ENCODE peak calls at places on chromosome 3, in eight cellular contexts. Q, H, N, Z, F, U, M and W are unnamed samples.

GRCh38 chr3:44021646-44022594 is 219.8 kb upstream of the TOPAZ1 start:
- DNase-seq in H (no peak), F (no peak), M (no peak), N (no peak), U (peak; percentile 39), Q (peak; percentile 70), Z (no peak), W (no peak)

GRCh38 chr3:134621824-134622223 is 29.0 kb downstream of the KY start:
- DNase-seq in H (peak; percentile 52), U (no peak), M (no peak), Z (no peak), F (no peak), N (no peak), Q (no peak), W (no peak)

GRCh38 chr3:98557324-98558010 is 25.7 kb downstream of the GPR15 start:
- DNase-seq in M (no peak), F (no peak), H (no peak), Z (no peak), N (no peak), U (no peak), Q (no peak), W (no peak)

GRCh38 chr3:41173926-41174702 is 25.2 kb upstream of the CTNNB1 start:
- DNase-seq in Q (no peak), Z (no peak), N (no peak), H (no peak), F (no peak), U (peak; percentile 80), M (no peak), W (no peak)

GRCh38 chr3:23662079-23662617 is 143.6 kb upstream of the UBE2E1 start:
- DNase-seq in H (peak; percentile 45), N (no peak), Z (no peak), M (no peak), Q (no peak), F (no peak), U (no peak), W (no peak)

GRCh38 chr3:30492581-30493192 is 113.7 kb upstream of the TGFBR2 start:
- DNase-seq in M (no peak), N (no peak), Q (peak; percentile 5), F (no peak), H (peak; percentile 40), U (no peak), Z (no peak), W (no peak)

GRCh38 chr3:29893024-29893554 is 612.2 kb downstream of the RBMS3 start:
- DNase-seq in F (no peak), N (no peak), Q (no peak), U (no peak), H (no peak), M (no peak), Z (no peak), W (no peak)

GRCh38 chr3:37032961-37033360 is 39.6 kb downstream of the MLH1 start:
- DNase-seq in Z (peak; percentile 78), H (peak; percentile 14), N (no peak), M (no peak), U (no peak), F (no peak), Q (no peak), W (no peak)

GRCh38 chr3:195836736-195837135 is 25.0 kb upstream of the MUC4 start:
- DNase-seq in N (no peak), Q (no peak), M (peak; percentile 29), Z (no peak), F (no peak), H (no peak), U (no peak), W (no peak)

GRCh38 chr3:129004639-129005295 is 3.7 kb downstream of the EFCC1 start:
- DNase-seq in Z (no peak), M (peak; percentile 53), N (no peak), U (no peak), Q (no peak), F (no peak), H (no peak), W (no peak)

GRCh38 chr3:107062787-107063186 is 314.5 kb upstream of the CCDC54 start:
- DNase-seq in U (no peak), M (no peak), Q (peak; percentile 62), N (no peak), F (no peak), H (no peak), Z (no peak), W (no peak)

GRCh38 chr3:17605032-17605431 is 137.4 kb downstream of the TBC1D5 start:
- DNase-seq in H (peak; percentile 90), F (no peak), Z (no peak), U (no peak), M (no peak), Q (no peak), N (no peak), W (no peak)

GRCh38 chr3:6921041-6921440 is 60.1 kb downstream of the GRM7 start:
- DNase-seq in Z (no peak), U (no peak), H (no peak), N (no peak), Q (peak; percentile 1), F (no peak), M (no peak), W (no peak)

GRCh38 chr3:89108154-89108553 is 733 bp downstream of the EPHA3 start:
- DNase-seq in H (no peak), M (no peak), Z (no peak), F (no peak), U (no peak), Q (no peak), N (no peak), W (no peak)

GRCh38 chr3:153285982-153286381 is 124.0 kb downstream of the RAP2B start:
- DNase-seq in M (no peak), H (no peak), N (no peak), Q (no peak), U (no peak), F (no peak), Z (no peak), W (no peak)

GRCh38 chr3:184171562-184171961 is 3.1 kb upstream of the AP2M1 start:
- DNase-seq in N (no peak), Z (no peak), Q (no peak), U (no peak), F (no peak), M (no peak), H (peak; percentile 56), W (no peak)

GRCh38 chr3:174159629-174160028 is 699.5 kb upstream of the NAALADL2 start:
- DNase-seq in U (no peak), M (no peak), F (no peak), Z (no peak), H (no peak), Q (peak; percentile 34), N (no peak), W (no peak)

DNA sequence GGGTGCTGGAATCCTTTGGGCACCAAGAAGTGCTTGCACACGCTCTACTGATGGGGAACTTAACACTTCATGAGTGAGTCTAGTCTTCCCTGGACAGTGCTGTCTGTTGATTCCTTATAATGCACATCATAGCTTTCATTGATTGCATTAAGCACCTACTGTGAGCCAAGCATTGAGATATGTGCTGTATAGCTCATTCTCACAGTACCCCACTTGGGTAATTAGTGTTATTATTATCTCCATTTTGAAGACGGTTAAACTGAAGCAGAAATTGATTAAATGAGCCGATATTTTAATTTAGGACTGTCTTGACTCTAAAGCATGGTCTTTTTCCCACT is 507 bp upstream of the PDHB start:
- DNase-seq in H (no peak), U (no peak), Q (no peak), M (no peak), N (no peak), Z (no peak), F (no peak), W (no peak)
- H3K27ac ChIP-seq in H (peak overlapping the region; percentile 74), U (peak overlapping the region; percentile 97), Q (peak overlapping the region; percentile 94), M (peak overlapping the region; percentile 97), N (peak overlapping the region; percentile 58), Z (peak overlapping the region; percentile 49), F (peak overlapping the region; percentile 89), W (no peak overlapping the region)

GRCh38 chr3:121514496-121514895 is 31.3 kb downstream of the POLQ start:
- DNase-seq in N (no peak), Z (no peak), F (no peak), M (no peak), U (no peak), Q (peak; percentile 5), H (no peak), W (no peak)
- H3K36me3 ChIP-seq in N (no peaks in the 10 kb centered on the region), Z (no peaks in the 10 kb centered on the region), F (no peaks in the 10 kb centered on the region), M (no peaks in the 10 kb centered on the region), U (no peaks in the 10 kb centered on the region), Q (peaks cover 12% of the 10 kb centered on the region), H (peaks cover 1% of the 10 kb centered on the region), W (no peaks in the 10 kb centered on the region)

DNA sequence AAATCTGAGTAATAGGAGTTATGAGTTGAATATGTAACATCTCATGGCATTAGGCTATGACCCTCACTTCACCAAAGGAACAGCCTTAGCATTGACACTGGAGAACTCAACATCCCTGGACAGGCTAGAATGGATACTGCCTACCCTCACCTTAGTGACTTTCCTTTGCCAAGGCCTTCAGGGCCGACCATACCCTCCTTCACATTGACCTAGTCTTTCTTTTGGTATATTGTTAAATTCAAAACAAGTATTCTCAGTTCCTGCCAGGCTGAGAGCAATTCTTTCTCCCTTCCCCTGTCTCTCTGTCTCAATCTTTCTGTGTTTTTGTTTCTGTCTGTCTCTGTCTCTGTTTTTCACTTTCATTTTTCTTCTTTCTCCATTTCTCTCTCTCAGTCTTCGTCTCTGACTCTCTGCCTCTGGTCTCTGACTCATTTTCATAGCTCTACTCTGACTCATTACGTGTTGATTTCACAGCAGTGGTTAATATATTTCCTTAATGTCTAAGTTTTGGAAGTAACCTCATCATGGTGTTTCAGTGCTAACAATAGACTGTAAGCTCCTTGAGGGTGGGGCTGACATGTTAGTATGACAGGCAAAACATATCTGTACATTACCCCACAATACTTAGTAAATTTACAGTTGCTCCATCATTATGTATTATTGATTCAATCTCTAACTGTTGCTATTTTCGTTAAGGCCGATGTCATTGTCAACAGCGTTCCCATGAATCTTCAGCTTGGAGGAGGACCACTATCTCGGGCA is 32.5 kb downstream of the PARP15 start:
- DNase-seq in Z (no peak), H (peak; percentile 89), Q (no peak), N (no peak), M (no peak), F (no peak), U (no peak), W (no peak)
- H3K4me3 ChIP-seq in Z (no peak overlapping the region), H (no peak overlapping the region), Q (no peak overlapping the region), N (no peak overlapping the region), M (no peak overlapping the region), F (no peak overlapping the region), U (no peak overlapping the region), W (no peak overlapping the region)

GRCh38 chr3:32453346-32453745 is 49.3 kb downstream of the CMTM6 start:
- DNase-seq in F (no peak), H (peak; percentile 95), M (no peak), U (no peak), N (no peak), Z (no peak), Q (no peak), W (no peak)
- H3K27ac ChIP-seq in F (no peak overlapping the region), H (peak overlapping the region; percentile 45), M (no peak overlapping the region), U (no peak overlapping the region), N (peak overlapping the region; percentile 54), Z (no peak overlapping the region), Q (no peak overlapping the region), W (no peak overlapping the region)

GRCh38 chr3:156705761-156706631 is 31.6 kb downstream of the TIPARP start:
- DNase-seq in N (no peak), Z (no peak), F (no peak), Q (no peak), H (peak; percentile 44), M (no peak), U (no peak), W (no peak)
- H3K36me3 ChIP-seq in N (peaks cover 19% of the 10 kb centered on the region), Z (peaks cover 2% of the 10 kb centered on the region), F (no peaks in the 10 kb centered on the region), Q (peaks cover 16% of the 10 kb centered on the region), H (peaks cover 34% of the 10 kb centered on the region), M (peaks cover 3% of the 10 kb centered on the region), U (peaks cover 76% of the 10 kb centered on the region), W (peaks cover 3% of the 10 kb centered on the region)

GRCh38 chr3:42195879-42196330 is 70.1 kb downstream of the CCK start:
- DNase-seq in N (no peak), Q (no peak), H (peak; percentile 18), M (no peak), U (no peak), Z (no peak), F (no peak), W (no peak)
- H3K4me3 ChIP-seq in N (no peak overlapping the region), Q (no peak overlapping the region), H (no peak overlapping the region), M (no peak overlapping the region), U (no peak overlapping the region), Z (no peak overlapping the region), F (no peak overlapping the region), W (no peak overlapping the region)